ENCODE peak calls at places on chromosomes 16 and 17, in nine cellular contexts. O is lung; U is substantia nigra; S is NCI-H2081; G is AG10803; Q is esophagus squamous epithelium; E is activated naive CD4-positive, alpha-beta T cell; T is NCI-H1092; Z is naive thymus-derived CD4-positive, alpha-beta T cell. W is an unnamed sample.

GRCh38 chr17:45305532-45306087 is 11.2 kb downstream of the MAP3K14 start:
- DNase-seq in E (no peak), S (no peak), U (no peak), O (no peak), T (no peak), G (peak; percentile 83), Z (no peak), Q (no peak), W (peak; percentile 72)

GRCh38 chr16:68961778-68962402 is 118.6 kb downstream of the TANGO6 start:
- DNase-seq in G (no peak), Q (no peak), T (no peak), E (no peak), Z (no peak), U (no peak), O (no peak), S (no peak), W (no peak)

GRCh38 chr17:72151565-72152391 is 31.0 kb downstream of the SOX9 start:
- DNase-seq in S (no peak), G (peak; percentile 63), E (no peak), U (peak; percentile 14), T (no peak), Q (no peak), Z (no peak), O (peak; percentile 61), W (peak; percentile 89)

GRCh38 chr17:28985950-28986713 is 19.7 kb downstream of the SEZ6 start:
- DNase-seq in Z (no peak), S (peak; percentile 86), U (no peak), Q (no peak), G (no peak), O (no peak), E (no peak), T (peak; percentile 69), W (no peak)

GRCh38 chr17:13590441-13590840 is 11.3 kb downstream of the HS3ST3A1 start:
- DNase-seq in G (no peak), Q (no peak), O (no peak), Z (no peak), T (no peak), S (no peak), U (no peak), E (no peak), W (no peak)

GRCh38 chr16:86314402-86315025 is 195.8 kb upstream of the FOXF1 start:
- DNase-seq in E (no peak), U (no peak), Q (no peak), S (no peak), O (no peak), Z (no peak), G (no peak), T (no peak), W (no peak)

GRCh38 chr17:63698381-63698885 is 1.5 kb downstream of the LIMD2 start:
- DNase-seq in E (peak; percentile 41), S (no peak), T (no peak), U (no peak), O (no peak), Z (no peak), G (no peak), Q (no peak), W (no peak)

GRCh38 chr16:2912330-2913199 is 834 bp downstream of the FLYWCH1 start:
- DNase-seq in U (no peak), G (peak; percentile 70), Z (peak; percentile 12), S (no peak), O (no peak), Q (no peak), T (no peak), E (no peak), W (peak; percentile 72)

GRCh38 chr16:85759631-85760419 is 8.9 kb upstream of the C16orf74 start:
- DNase-seq in S (peak; percentile 18), T (no peak), Q (no peak), Z (no peak), G (no peak), O (no peak), E (no peak), U (no peak), W (no peak)

GRCh38 chr16:64406661-64407267 is 715.1 kb downstream of the CDH11 start:
- DNase-seq in Z (no peak), Q (no peak), G (no peak), U (no peak), O (no peak), S (peak; percentile 7), T (no peak), E (no peak), W (no peak)

GRCh38 chr16:72013389-72013788 is 4.8 kb downstream of the DHODH start:
- DNase-seq in T (no peak), U (no peak), Z (no peak), G (peak; percentile 8), S (no peak), E (no peak), O (peak; percentile 58), Q (no peak), W (peak; percentile 42)

GRCh38 chr16:85360323-85361277 is 248.3 kb upstream of the CIBAR2 start:
- DNase-seq in Q (no peak), O (peak; percentile 45), G (no peak), T (peak; percentile 87), Z (no peak), E (no peak), S (peak; percentile 95), U (no peak), W (no peak)

GRCh38 chr17:21463779-21464407 is 87.7 kb downstream of the KCNJ12 start:
- DNase-seq in Z (no peak), T (no peak), O (no peak), S (no peak), U (no peak), Q (no peak), G (no peak), E (no peak), W (no peak)

GRCh38 chr17:67132366-67132765 is 88.0 kb downstream of the CACNG1 start:
- DNase-seq in Z (no peak), U (no peak), T (peak; percentile 17), G (no peak), S (peak; percentile 88), O (no peak), Q (no peak), E (no peak), W (no peak)

GRCh38 chr17:80043963-80044362 is 7.5 kb downstream of the CCDC40 start:
- DNase-seq in U (no peak), G (no peak), T (no peak), Q (no peak), O (no peak), Z (no peak), S (no peak), E (no peak), W (no peak)

GRCh38 chr16:12321363-12321762 is 344.8 kb downstream of the SNX29 start:
- DNase-seq in E (no peak), S (no peak), G (no peak), U (no peak), Q (no peak), Z (no peak), T (no peak), O (no peak), W (no peak)

GRCh38 chr17:78304549-78305037 is 55.3 kb downstream of the SOCS3 start:
- DNase-seq in Q (no peak), U (no peak), E (no peak), S (no peak), O (no peak), G (no peak), T (no peak), Z (no peak), W (no peak)

GRCh38 chr17:63929860-63930766 is 2.0 kb downstream of the CD79B start:
- DNase-seq in S (no peak), O (no peak), Q (no peak), G (no peak), Z (no peak), E (no peak), T (no peak), U (no peak), W (no peak)

GRCh38 chr17:4600563-4600962 is 16.2 kb downstream of the SMTNL2 start:
- DNase-seq in Q (no peak), Z (no peak), O (no peak), E (no peak), S (no peak), G (no peak), T (no peak), U (no peak), W (no peak)

GRCh38 chr16:11349599-11350276 is 4.5 kb downstream of the RMI2 start:
- DNase-seq in Z (no peak), Q (no peak), G (peak; percentile 86), T (no peak), U (no peak), O (peak; percentile 51), S (no peak), E (no peak), W (peak; percentile 63)

GRCh38 chr16:90057738-90058173 is 19.4 kb downstream of the PRDM7 start:
- DNase-seq in G (peak; percentile 48), O (no peak), E (no peak), Z (no peak), U (no peak), T (no peak), Q (no peak), S (no peak), W (peak; percentile 66)

GRCh38 chr16:78926723-78927200 is 673.8 kb downstream of the MAF start:
- DNase-seq in T (peak; percentile 44), E (no peak), G (no peak), Z (no peak), Q (no peak), U (no peak), S (peak; percentile 46), O (no peak), W (no peak)

GRCh38 chr16:22300427-22301071 is 3.3 kb downstream of the POLR3E start:
- DNase-seq in G (peak; percentile 78), O (peak; percentile 42), Q (no peak), Z (peak; percentile 27), S (peak; percentile 22), U (peak; percentile 16), E (peak; percentile 16), T (no peak), W (peak; percentile 26)

GRCh38 chr17:82231312-82231561 is 2.4 kb downstream of the SLC16A3 start:
- DNase-seq in O (no peak), T (no peak), E (no peak), Z (no peak), U (no peak), Q (no peak), S (no peak), G (no peak), W (no peak)

GRCh38 chr16:9948933-9949332 is 233.3 kb downstream of the GRIN2A start:
- DNase-seq in Q (no peak), S (no peak), Z (no peak), E (no peak), U (no peak), G (no peak), T (no peak), O (no peak), W (no peak)

GRCh38 chr17:36133629-36134259 is 30.1 kb downstream of the CCL4 start:
- DNase-seq in E (no peak), G (no peak), Z (no peak), Q (no peak), O (no peak), T (no peak), U (no peak), S (no peak), W (no peak)

GRCh38 chr17:36743130-36743529 is 141.7 kb downstream of the MRM1 start:
- DNase-seq in T (no peak), G (no peak), Z (no peak), U (no peak), O (peak; percentile 63), E (no peak), S (no peak), Q (no peak), W (no peak)

GRCh38 chr17:9473716-9474115 is 101.9 kb downstream of the STX8 start:
- DNase-seq in S (no peak), Q (no peak), G (peak; percentile 74), O (no peak), E (no peak), Z (no peak), T (no peak), U (no peak), W (peak; percentile 92)

GRCh38 chr17:19362293-19363113 is at the start of gene B9D1:
- DNase-seq in U (peak; percentile 60), O (peak; percentile 94), Q (peak; percentile 59), S (peak; percentile 81), E (peak; percentile 95), Z (peak; percentile 90), T (peak; percentile 83), G (peak; percentile 86), W (peak; percentile 67)

GRCh38 chr17:67800495-67800928 is 24.8 kb upstream of the BPTF start:
- DNase-seq in E (no peak), T (peak; percentile 10), Q (no peak), S (peak; percentile 81), Z (no peak), U (peak; percentile 9), G (peak; percentile 77), O (peak; percentile 74), W (peak; percentile 40)